ENCODE peak calls at places on chromosomes 6 and 20, in nine cellular contexts. K, D, F, S, Z, O, P, U and A are unnamed samples.

GRCh38 chr6:133707456-133707855 is 181.5 kb upstream of the TCF21 start:
- DNase-seq in K (no peak), D (no peak), F (peak), S (peak), Z (peak), O (no peak), P (no peak), U (no peak), A (no peak)

GRCh38 chr6:7235712-7236311 is 77.2 kb downstream of the SSR1 start:
- DNase-seq in K (peak), D (no peak), F (no peak), S (no peak), Z (no peak), O (no peak), P (no peak), U (no peak), A (no peak)

GRCh38 chr20:64052987-64053840 is 3.8 kb upstream of the SOX18 start:
- DNase-seq in K (no peak), D (no peak), F (no peak), S (no peak), Z (no peak), O (no peak), P (no peak), U (no peak), A (no peak)

GRCh38 chr6:84268781-84269180 is 41.3 kb upstream of the CEP162 start:
- DNase-seq in K (no peak), D (no peak), F (no peak), S (no peak), Z (no peak), O (no peak), P (no peak), U (no peak), A (no peak)

GRCh38 chr6:40353197-40353966 is 233.8 kb downstream of the LRFN2 start:
- DNase-seq in K (no peak), D (no peak), F (no peak), S (no peak), Z (no peak), O (no peak), P (no peak), U (no peak), A (no peak)

GRCh38 chr20:51221791-51222408 is 199.0 kb upstream of the KCNG1 start:
- DNase-seq in K (peak), D (no peak), F (no peak), S (peak), Z (peak), O (no peak), P (peak), U (no peak), A (no peak)

GRCh38 chr6:14889698-14890593 is 355.9 kb upstream of the JARID2 start:
- DNase-seq in K (no peak), D (no peak), F (no peak), S (no peak), Z (no peak), O (no peak), P (no peak), U (no peak), A (no peak)

GRCh38 chr6:35497571-35498406 is 910 bp upstream of the TEAD3 start:
- DNase-seq in K (peak), D (peak), F (peak), S (peak), Z (peak), O (no peak), P (peak), U (peak), A (no peak)

GRCh38 chr6:55176958-55177357 is 2.6 kb downstream of the HCRTR2 start:
- DNase-seq in K (no peak), D (no peak), F (peak), S (peak), Z (peak), O (no peak), P (no peak), U (no peak), A (no peak)

GRCh38 chr6:3068329-3069223 is at the start of gene RIPK1:
- DNase-seq in K (peak), D (peak), F (peak), S (peak), Z (peak), O (peak), P (peak), U (peak), A (peak)
- TF ChIP-seq CTCF in K (peak), D (peak), F (peak), S (peak), Z (peak), O (peak), P (peak), U (peak), A (peak)

DNA sequence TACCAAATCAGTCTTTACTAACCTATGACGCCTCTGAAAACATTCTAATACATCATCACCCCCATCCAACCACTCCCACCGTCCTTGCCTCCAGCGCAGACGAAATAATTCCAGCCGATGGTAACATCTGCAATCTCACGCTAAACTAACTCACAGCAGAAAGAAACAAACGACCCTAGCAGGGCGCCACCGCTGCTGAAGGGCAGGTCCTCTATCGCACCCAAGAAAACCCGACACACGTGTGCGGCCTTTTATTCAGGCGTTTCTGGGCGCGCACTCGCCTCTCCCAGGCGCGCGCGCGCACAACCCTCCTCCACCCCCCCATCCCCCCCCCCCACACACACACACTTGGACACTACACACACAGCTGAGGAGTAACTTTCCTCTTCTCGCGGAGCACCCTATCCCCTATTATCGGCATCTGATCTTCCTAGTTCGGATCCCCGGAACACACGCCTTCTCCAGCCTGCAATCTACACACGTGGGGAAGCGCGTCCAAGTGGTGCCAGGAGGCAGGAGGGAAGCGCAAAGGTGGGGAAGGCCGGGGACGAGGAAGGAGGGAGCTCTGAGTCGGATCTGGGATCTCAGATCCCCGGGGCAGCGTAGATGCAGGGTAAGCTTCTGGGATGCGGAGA is 1.4 kb downstream of the GFOD1 start:
- DNase-seq in K (peak), D (no peak), F (peak), S (peak), Z (peak), O (peak), P (peak), U (peak), A (no peak)
- H3K4me3 ChIP-seq in K (peak), D (peak), F (peak), S (peak), Z (peak), O (peak), P (peak), U (peak), A (peak)

GRCh38 chr6:44111434-44112417 is 15.5 kb downstream of the MRPL14 start:
- DNase-seq in K (no peak), D (no peak), F (peak), S (no peak), Z (no peak), O (no peak), P (no peak), U (no peak), A (no peak)

GRCh38 chr6:44115866-44116265 is 11.4 kb downstream of the MRPL14 start:
- DNase-seq in K (no peak), D (no peak), F (peak), S (no peak), Z (no peak), O (no peak), P (no peak), U (no peak), A (no peak)

GRCh38 chr6:44110966-44111365 is 16.3 kb downstream of the MRPL14 start:
- DNase-seq in K (no peak), D (no peak), F (no peak), S (no peak), Z (no peak), O (no peak), P (no peak), U (no peak), A (no peak)

GRCh38 chr6:44110005-44110681 is 17.1 kb downstream of the MRPL14 start:
- DNase-seq in K (no peak), D (no peak), F (peak), S (no peak), Z (no peak), O (no peak), P (peak), U (no peak), A (no peak)

GRCh38 chr6:44113396-44113795 is 13.9 kb downstream of the MRPL14 start:
- DNase-seq in K (no peak), D (no peak), F (no peak), S (no peak), Z (no peak), O (no peak), P (no peak), U (no peak), A (no peak)
- TF ChIP-seq CTCF in K (no peak), D (no peak), F (peak), S (peak), Z (peak), O (no peak), P (peak), U (peak), A (no peak)

GRCh38 chr20:41139227-41140093 is 2.1 kb downstream of the PLCG1 start:
- DNase-seq in K (peak), D (no peak), F (no peak), S (no peak), Z (no peak), O (peak), P (no peak), U (peak), A (no peak)

GRCh38 chr20:41141153-41141815 is 3.9 kb downstream of the PLCG1 start:
- DNase-seq in K (peak), D (peak), F (no peak), S (no peak), Z (peak), O (peak), P (peak), U (peak), A (peak)

GRCh38 chr20:41142241-41142640 is 4.9 kb downstream of the PLCG1 start:
- DNase-seq in K (peak), D (no peak), F (no peak), S (no peak), Z (no peak), O (peak), P (no peak), U (peak), A (no peak)

GRCh38 chr20:41138527-41139226 is 1.3 kb downstream of the PLCG1 start:
- DNase-seq in K (peak), D (no peak), F (no peak), S (peak), Z (peak), O (peak), P (no peak), U (peak), A (no peak)

GRCh38 chr20:41140226-41141133 is 3.1 kb downstream of the PLCG1 start:
- DNase-seq in K (peak), D (no peak), F (no peak), S (no peak), Z (no peak), O (peak), P (no peak), U (peak), A (no peak)
- H3K4me3 ChIP-seq in K (no peak), D (no peak), F (no peak), S (no peak), Z (no peak), O (no peak), P (no peak), U (peak), A (no peak)

DNA sequence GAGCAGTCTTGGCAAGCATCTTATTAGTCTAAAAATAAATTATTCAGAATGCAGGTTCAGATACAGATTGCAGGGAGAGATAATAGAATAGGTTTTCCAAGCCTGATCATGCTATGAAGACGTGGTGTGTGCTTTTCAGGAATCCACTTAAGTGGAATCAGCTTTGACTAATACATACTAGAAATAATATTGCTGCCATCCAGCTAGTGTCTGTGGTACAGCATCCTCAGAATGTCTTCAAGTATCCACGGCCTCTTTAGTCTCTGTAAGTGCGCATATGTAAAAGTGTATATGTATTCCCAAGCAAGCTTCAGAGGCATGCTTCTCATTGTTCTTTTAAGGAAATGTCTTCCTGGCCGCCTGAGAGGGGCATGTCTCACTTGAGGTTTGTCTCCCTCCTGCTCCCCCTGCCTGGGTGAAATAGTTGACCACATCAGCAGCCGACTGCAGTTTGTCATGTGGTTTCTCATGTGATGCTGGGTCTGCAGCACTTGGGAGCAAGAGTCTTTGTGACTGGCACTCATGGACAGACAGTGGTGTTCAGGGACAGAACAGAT is 150.9 kb downstream of the PRL start:
- DNase-seq in K (no peak), D (no peak), F (no peak), S (no peak), Z (peak), O (peak), P (no peak), U (no peak), A (no peak)
- TF ChIP-seq CTCF in K (no peak), D (peak), F (no peak), S (no peak), Z (no peak), O (peak), P (no peak), U (no peak), A (peak)

GRCh38 chr6:88761237-88762031 is 202.0 kb downstream of the RNGTT start:
- DNase-seq in K (no peak), D (no peak), F (no peak), S (peak), Z (no peak), O (no peak), P (no peak), U (no peak), A (no peak)
- H3K4me3 ChIP-seq in K (no peak), D (no peak), F (no peak), S (no peak), Z (no peak), O (no peak), P (no peak), U (no peak), A (no peak)